ENCODE peak calls at places on chromosomes 3 and 15, in four cellular contexts. P, R, O and T are unnamed samples.

GRCh38 chr15:42549052-42549491 is 434 bp downstream of the HAUS2 start:
- DNase-seq in P (peak), R (no peak), O (no peak), T (peak)

GRCh38 chr3:52046186-52046913 is 10.0 kb downstream of the DUSP7 start:
- DNase-seq in P (peak), R (no peak), O (no peak), T (no peak)

GRCh38 chr15:69996842-69997478 is 100.8 kb downstream of the TLE3 start:
- DNase-seq in P (no peak), R (no peak), O (no peak), T (no peak)

GRCh38 chr3:52001443-52001974 is 5.8 kb upstream of the RPL29 start:
- DNase-seq in P (peak), R (peak), O (peak), T (peak)

GRCh38 chr3:12629560-12629959 is 34.4 kb downstream of the RAF1 start:
- DNase-seq in P (no peak), R (no peak), O (no peak), T (no peak)

GRCh38 chr3:98733778-98734281 is 29.3 kb upstream of the ST3GAL6 start:
- DNase-seq in P (peak), R (no peak), O (no peak), T (peak)

GRCh38 chr15:47351501-47351900 is 365.8 kb upstream of the SEMA6D start:
- DNase-seq in P (no peak), R (no peak), O (no peak), T (no peak)

GRCh38 chr3:13194285-13195209 is 121.3 kb upstream of the IQSEC1 start:
- DNase-seq in P (no peak), R (no peak), O (no peak), T (no peak)

GRCh38 chr3:48651763-48652162 is 10.9 kb downstream of the CELSR3 start:
- DNase-seq in P (no peak), R (no peak), O (no peak), T (no peak)

GRCh38 chr3:57060089-57060829 is at the start of gene SPATA12:
- DNase-seq in P (peak), R (no peak), O (peak), T (no peak)

GRCh38 chr15:43776718-43777292 is at the start of gene ELL3:
- DNase-seq in P (peak), R (peak), O (peak), T (peak)

GRCh38 chr3:21942328-21942727 is 191.3 kb upstream of the ZNF385D start:
- DNase-seq in P (no peak), R (no peak), O (no peak), T (no peak)

GRCh38 chr3:59237121-59237520 is 187.3 kb upstream of the CFAP20DC start:
- DNase-seq in P (no peak), R (no peak), O (no peak), T (no peak)

GRCh38 chr3:49671291-49672288 is 2.6 kb upstream of the APEH start:
- DNase-seq in P (peak), R (peak), O (peak), T (peak)

GRCh38 chr3:25910997-25911396 is 121.1 kb downstream of the OXSM start:
- DNase-seq in P (peak), R (peak), O (peak), T (no peak)

GRCh38 chr15:93005133-93005532 is 83.9 kb downstream of the RGMA start:
- DNase-seq in P (no peak), R (no peak), O (no peak), T (no peak)

GRCh38 chr15:29090617-29091466 is 178.8 kb downstream of the NSMCE3 start:
- DNase-seq in P (peak), R (no peak), O (no peak), T (peak)

GRCh38 chr3:126498936-126499335 is 18.6 kb downstream of the UROC1 start:
- DNase-seq in P (no peak), R (no peak), O (no peak), T (no peak)

GRCh38 chr15:31280037-31280830 is 46.4 kb upstream of the KLF13 start:
- DNase-seq in P (peak), R (peak), O (peak), T (no peak)

GRCh38 chr15:31270767-31271166 is 55.9 kb upstream of the KLF13 start:
- DNase-seq in P (peak), R (no peak), O (no peak), T (no peak)

GRCh38 chr3:162391301-162391700 is 894.7 kb downstream of the OTOL1 start:
- DNase-seq in P (no peak), R (no peak), O (no peak), T (no peak)

GRCh38 chr3:79253704-79254103 is 514.1 kb downstream of the ROBO1 start:
- DNase-seq in P (no peak), R (no peak), O (no peak), T (no peak)

GRCh38 chr15:57915827-57916531 is 149.5 kb downstream of the ALDH1A2 start:
- DNase-seq in P (no peak), R (no peak), O (no peak), T (no peak)

GRCh38 chr3:184295771-184296170 is 3.3 kb upstream of the PSMD2 start:
- DNase-seq in P (no peak), R (no peak), O (no peak), T (no peak)

GRCh38 chr3:44478055-44478468 is 592 bp upstream of the ZNF445 start:
- DNase-seq in P (no peak), R (no peak), O (no peak), T (no peak)

GRCh38 chr3:52554026-52554755 is 17.8 kb downstream of the UQCC5 start:
- DNase-seq in P (no peak), R (no peak), O (no peak), T (no peak)

GRCh38 chr3:141795311-141795710 is 32.1 kb downstream of the GRK7 start:
- DNase-seq in P (no peak), R (no peak), O (no peak), T (no peak)

GRCh38 chr3:141792495-141792894 is 29.3 kb downstream of the GRK7 start:
- DNase-seq in P (no peak), R (no peak), O (no peak), T (no peak)

GRCh38 chr3:141796436-141797166 is 33.4 kb downstream of the GRK7 start:
- DNase-seq in P (no peak), R (peak), O (no peak), T (peak)

GRCh38 chr3:141795719-141796435 is 32.7 kb downstream of the GRK7 start:
- DNase-seq in P (peak), R (peak), O (peak), T (no peak)

GRCh38 chr3:141793476-141794260 is 30.5 kb downstream of the GRK7 start:
- DNase-seq in P (no peak), R (no peak), O (no peak), T (no peak)
- TF ChIP-seq CTCF in P (peak), R (no peak), O (no peak), T (no peak)

GRCh38 chr3:122826315-122826714 is 31.4 kb downstream of the SLC49A4 start:
- DNase-seq in P (no peak), R (no peak), O (no peak), T (no peak)
- TF ChIP-seq CTCF in P (no peak), R (no peak), O (no peak), T (no peak)

GRCh38 chr3:157255797-157256196 is 95.8 kb upstream of the CCNL1 start:
- DNase-seq in P (no peak), R (no peak), O (no peak), T (no peak)
- TF ChIP-seq CTCF in P (no peak), R (no peak), O (no peak), T (no peak)

DNA sequence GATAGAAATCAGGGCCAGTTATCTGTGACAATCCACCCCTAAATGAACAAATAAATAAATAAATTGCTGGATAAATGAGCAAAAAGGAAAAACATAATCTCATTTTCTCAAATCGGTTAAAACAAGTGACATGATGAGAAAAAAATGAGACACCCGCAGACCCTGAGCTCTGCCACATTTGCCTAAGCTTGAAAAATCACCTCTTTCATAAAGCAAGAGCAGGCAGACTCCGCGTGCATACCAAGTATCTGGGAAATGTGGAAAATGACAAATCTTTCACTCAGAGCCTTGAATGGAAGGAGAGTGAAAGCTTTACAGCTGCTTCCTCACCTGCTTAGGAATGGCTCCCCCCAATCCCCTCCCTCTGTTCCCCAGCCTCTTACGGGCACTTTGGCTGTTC is 355.5 kb upstream of the SUCLG2 start:
- DNase-seq in P (no peak), R (no peak), O (no peak), T (no peak)
- TF ChIP-seq CTCF in P (no peak), R (no peak), O (no peak), T (no peak)

GRCh38 chr3:177935008-177935407 is 601.2 kb upstream of the KCNMB2 start:
- DNase-seq in P (no peak), R (no peak), O (no peak), T (no peak)
- TF ChIP-seq CTCF in P (no peak), R (no peak), O (no peak), T (no peak)